ENCODE peak calls at places on chromosomes 11 and 22, in five cellular contexts. E is A549, D is WTC11, P is HepG2, V is K562. T is an unnamed sample.

GRCh38 chr22:39980635-39981034 is 14.1 kb upstream of the FAM83F start:
- DNase-seq in E (no peak), D (no peak), P (no peak), V (no peak), T (no peak)

GRCh38 chr11:70519117-70519516 is 120.8 kb downstream of the CTTN start:
- DNase-seq in E (no peak), D (no peak), P (no peak), V (no peak), T (peak)

GRCh38 chr11:2929511-2929879 is 275 bp upstream of the PHLDA2 start:
- DNase-seq in E (peak), D (peak), P (no peak), V (peak), T (no peak)

GRCh38 chr11:568306-569259 is 7.7 kb upstream of the PHRF1 start:
- DNase-seq in E (peak), D (peak), P (peak), V (peak), T (peak)

GRCh38 chr11:12696911-12697581 is 22.8 kb downstream of the TEAD1 start:
- DNase-seq in E (no peak), D (no peak), P (no peak), V (no peak), T (no peak)

GRCh38 chr22:36330655-36331305 is 57.0 kb downstream of the MYH9 start:
- DNase-seq in E (no peak), D (no peak), P (no peak), V (no peak), T (no peak)

GRCh38 chr11:70071996-70072395 is 6.1 kb upstream of the ANO1 start:
- DNase-seq in E (no peak), D (no peak), P (no peak), V (no peak), T (no peak)

GRCh38 chr11:68282141-68282860 is 10.5 kb upstream of the C11orf24 start:
- DNase-seq in E (no peak), D (no peak), P (no peak), V (peak), T (peak)

GRCh38 chr11:35721576-35722341 is 59.2 kb downstream of the TRIM44 start:
- DNase-seq in E (no peak), D (no peak), P (no peak), V (no peak), T (no peak)

GRCh38 chr11:12137938-12138731 is 27.7 kb downstream of the MICAL2 start:
- DNase-seq in E (peak), D (no peak), P (no peak), V (no peak), T (no peak)

GRCh38 chr11:34149786-34150185 is 44.4 kb downstream of the NAT10 start:
- DNase-seq in E (peak), D (peak), P (no peak), V (peak), T (no peak)

GRCh38 chr11:123754101-123754568 is at the start of gene OR6X1:
- DNase-seq in E (no peak), D (no peak), P (no peak), V (no peak), T (no peak)

GRCh38 chr11:128936546-128937275 is 6.0 kb downstream of the TP53AIP1 start:
- DNase-seq in E (no peak), D (peak), P (peak), V (no peak), T (no peak)

GRCh38 chr11:10322830-10323792 is 18.2 kb downstream of the ADM start:
- DNase-seq in E (peak), D (no peak), P (peak), V (peak), T (no peak)

GRCh38 chr11:60942970-60943565 is 8.9 kb downstream of the SLC15A3 start:
- DNase-seq in E (no peak), D (no peak), P (no peak), V (no peak), T (no peak)

GRCh38 chr11:129968611-129969419 is 33.8 kb downstream of the PRDM10 start:
- DNase-seq in E (no peak), D (no peak), P (no peak), V (no peak), T (no peak)

GRCh38 chr11:134024420-134025085 is 44.3 kb upstream of the JAM3 start:
- DNase-seq in E (no peak), D (no peak), P (no peak), V (no peak), T (no peak)

GRCh38 chr22:44724416-44724815 is 22.4 kb downstream of the PRR5 start:
- DNase-seq in E (no peak), D (no peak), P (no peak), V (no peak), T (no peak)

GRCh38 chr11:4044971-4045646 is 49.5 kb upstream of the RRM1 start:
- DNase-seq in E (no peak), D (no peak), P (peak), V (no peak), T (no peak)

GRCh38 chr11:109138200-109138599 is 283.8 kb upstream of the C11orf87 start:
- DNase-seq in E (no peak), D (no peak), P (no peak), V (no peak), T (no peak)

GRCh38 chr22:39731481-39731880 is 160.9 kb downstream of the CACNA1I start:
- DNase-seq in E (no peak), D (no peak), P (no peak), V (no peak), T (no peak)

GRCh38 chr11:118200901-118201680 is 23.7 kb downstream of the JAML start:
- DNase-seq in E (no peak), D (no peak), P (no peak), V (no peak), T (no peak)

GRCh38 chr11:118205979-118206611 is 18.7 kb downstream of the JAML start:
- DNase-seq in E (no peak), D (no peak), P (no peak), V (no peak), T (no peak)

GRCh38 chr11:118200497-118200896 is 24.1 kb upstream of the SCN2B start:
- DNase-seq in E (no peak), D (no peak), P (no peak), V (no peak), T (no peak)

GRCh38 chr11:118201966-118202365 is 22.8 kb downstream of the JAML start:
- DNase-seq in E (no peak), D (no peak), P (no peak), V (no peak), T (no peak)

GRCh38 chr11:118202599-118203422 is 22.0 kb downstream of the JAML start:
- DNase-seq in E (no peak), D (no peak), P (peak), V (no peak), T (no peak)
- TF ChIP-seq ESRRA in E (no peak), D (no peak), P (no peak), V (no peak), T (no peak)

GRCh38 chr22:49488943-49489342 is 338.7 kb downstream of the BRD1 start:
- DNase-seq in E (no peak), D (no peak), P (no peak), V (no peak), T (no peak)

GRCh38 chr22:49486225-49486624 is 341.4 kb downstream of the BRD1 start:
- DNase-seq in E (no peak), D (no peak), P (no peak), V (no peak), T (no peak)

GRCh38 chr22:49490692-49491091 is 337.0 kb downstream of the BRD1 start:
- DNase-seq in E (no peak), D (no peak), P (no peak), V (no peak), T (no peak)

GRCh38 chr22:49489821-49490220 is 337.9 kb downstream of the BRD1 start:
- DNase-seq in E (no peak), D (no peak), P (no peak), V (no peak), T (no peak)

GRCh38 chr22:49487950-49488349 is 339.7 kb downstream of the BRD1 start:
- DNase-seq in E (no peak), D (peak), P (no peak), V (no peak), T (no peak)
- TF ChIP-seq ESRRA in E (no peak), D (no peak), P (no peak), V (no peak), T (no peak)

DNA sequence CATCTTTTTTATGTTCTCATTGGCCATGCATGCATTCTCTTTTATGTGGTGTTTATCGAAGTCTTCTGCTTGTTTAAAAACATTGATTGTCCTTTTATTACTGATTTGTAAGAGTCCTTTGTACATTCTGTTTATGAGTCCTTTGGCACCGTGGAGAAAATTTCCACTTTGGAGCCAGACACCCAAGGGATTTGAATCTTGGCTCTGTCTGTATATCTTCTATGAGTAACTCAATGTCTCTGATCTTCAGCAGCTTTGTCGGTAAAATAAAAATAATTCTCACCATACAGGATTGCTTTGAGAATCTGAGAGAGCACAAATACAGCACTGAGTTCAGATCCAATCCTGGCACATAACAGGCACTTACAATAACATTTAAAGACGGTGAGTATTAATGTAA is 12.8 kb upstream of the SORL1 start:
- DNase-seq in E (no peak), D (no peak), P (no peak), V (no peak), T (no peak)
- TF ChIP-seq ESRRA in E (no peak), D (no peak), P (no peak), V (no peak), T (no peak)

GRCh38 chr11:79182794-79183193 is 258.0 kb downstream of the TENM4 start:
- DNase-seq in E (no peak), D (no peak), P (no peak), V (no peak), T (no peak)
- TF ChIP-seq ESRRA in E (no peak), D (no peak), P (no peak), V (no peak), T (no peak)

DNA sequence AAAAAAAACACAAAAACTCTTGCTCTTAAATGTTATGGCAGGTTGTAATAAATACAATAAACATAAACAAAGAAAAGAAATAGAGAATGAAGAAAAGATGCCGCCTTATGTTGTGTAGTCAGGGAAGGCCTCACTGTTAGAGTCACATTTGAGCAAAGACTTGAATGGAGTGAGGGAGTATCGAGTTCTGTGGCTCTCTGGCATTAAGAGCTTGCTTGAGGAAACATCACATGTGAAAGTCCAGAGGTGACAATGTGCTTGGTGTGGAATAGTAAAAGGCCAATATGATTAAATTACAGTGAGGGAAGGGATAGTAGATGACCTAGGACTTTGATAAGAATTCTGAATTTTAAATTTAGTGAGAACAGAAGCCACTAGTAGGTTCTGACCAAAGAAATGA is 139.4 kb downstream of the ATG16L2 start:
- DNase-seq in E (no peak), D (no peak), P (no peak), V (no peak), T (no peak)
- TF ChIP-seq ESRRA in E (no peak), D (no peak), P (no peak), V (no peak), T (no peak)

DNA sequence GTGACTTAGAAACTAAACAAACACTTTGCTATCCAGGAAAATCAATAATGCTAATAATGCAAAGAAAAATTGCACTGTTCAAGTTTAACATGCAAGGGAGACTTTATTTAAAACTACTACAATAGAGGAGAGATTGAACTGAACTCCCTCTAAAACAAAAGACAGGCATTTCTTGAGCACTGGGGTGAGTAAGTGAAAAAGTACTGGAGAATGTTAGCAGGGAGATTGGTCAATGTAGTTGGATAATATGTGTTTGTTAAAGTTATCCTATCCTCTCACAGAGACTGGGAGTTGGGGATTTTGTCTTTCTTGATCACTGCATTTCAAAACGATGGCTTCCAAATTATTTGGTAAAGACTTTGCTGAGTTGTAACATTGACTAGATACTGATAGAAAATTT is 77.6 kb downstream of the LUZP2 start:
- DNase-seq in E (no peak), D (no peak), P (no peak), V (no peak), T (no peak)
- TF ChIP-seq ESRRA in E (no peak), D (no peak), P (no peak), V (no peak), T (no peak)

GRCh38 chr22:50211147-50211546 is 10.3 kb downstream of the SELENOO start:
- DNase-seq in E (no peak), D (no peak), P (no peak), V (no peak), T (no peak)
- TF ChIP-seq ESRRA in E (no peak), D (no peak), P (no peak), V (no peak), T (no peak)

T was measured in GM12878.